ENCODE peak calls at places on chromosome 5, in nine cellular contexts. W, H, O, Q, X, K, D, R and F are unnamed samples.

GRCh38 chr5:41200506-41200905 is 12.8 kb downstream of the C6 start:
- DNase-seq in W (no peak), H (no peak), O (no peak), Q (no peak), X (no peak), K (no peak), D (no peak), R (no peak), F (no peak)

GRCh38 chr5:59893436-59894227 is at the start of gene PDE4D:
- DNase-seq in W (peak), H (no peak), O (peak), Q (peak), X (peak), K (peak), D (peak), R (peak), F (peak)

GRCh38 chr5:109833946-109834345 is 144.2 kb downstream of the MAN2A1 start:
- DNase-seq in W (no peak), H (no peak), O (no peak), Q (peak), X (no peak), K (no peak), D (no peak), R (no peak), F (no peak)

GRCh38 chr5:138339086-138339456 is 1.0 kb downstream of the FAM53C start:
- DNase-seq in W (peak), H (no peak), O (no peak), Q (peak), X (no peak), K (no peak), D (no peak), R (no peak), F (peak)

GRCh38 chr5:130720355-130720754 is 444.7 kb downstream of the HINT1 start:
- DNase-seq in W (peak), H (no peak), O (no peak), Q (peak), X (peak), K (peak), D (no peak), R (peak), F (peak)

GRCh38 chr5:80961376-80962281 is 1.5 kb downstream of the RASGRF2 start:
- DNase-seq in W (no peak), H (no peak), O (no peak), Q (peak), X (no peak), K (no peak), D (no peak), R (no peak), F (no peak)

GRCh38 chr5:103573411-103573810 is 10.8 kb upstream of the NUDT12 start:
- DNase-seq in W (no peak), H (no peak), O (no peak), Q (no peak), X (no peak), K (no peak), D (no peak), R (no peak), F (no peak)

GRCh38 chr5:177510567-177511053 is 984 bp upstream of the DOK3 start:
- DNase-seq in W (no peak), H (peak), O (no peak), Q (no peak), X (no peak), K (no peak), D (no peak), R (no peak), F (no peak)

GRCh38 chr5:31133488-31133887 is 60.0 kb upstream of the CDH6 start:
- DNase-seq in W (peak), H (no peak), O (no peak), Q (peak), X (no peak), K (peak), D (peak), R (no peak), F (peak)

GRCh38 chr5:154467655-154468354 is 10.2 kb downstream of the HAND1 start:
- DNase-seq in W (peak), H (peak), O (peak), Q (peak), X (peak), K (peak), D (no peak), R (peak), F (peak)

GRCh38 chr5:171549259-171549658 is 129.8 kb downstream of the FGF18 start:
- DNase-seq in W (no peak), H (no peak), O (no peak), Q (no peak), X (no peak), K (no peak), D (no peak), R (no peak), F (no peak)

GRCh38 chr5:35047785-35048404 is at the start of gene AGXT2:
- DNase-seq in W (no peak), H (no peak), O (no peak), Q (no peak), X (no peak), K (no peak), D (no peak), R (no peak), F (no peak)

GRCh38 chr5:15943487-15943886 is 236.1 kb downstream of the MARCHF11 start:
- DNase-seq in W (peak), H (no peak), O (no peak), Q (peak), X (no peak), K (no peak), D (no peak), R (no peak), F (peak)

GRCh38 chr5:52837068-52837467 is 49.4 kb downstream of the ITGA1 start:
- DNase-seq in W (no peak), H (no peak), O (no peak), Q (peak), X (no peak), K (no peak), D (no peak), R (no peak), F (peak)

GRCh38 chr5:153629027-153629426 is 138.6 kb downstream of the GRIA1 start:
- DNase-seq in W (peak), H (no peak), O (peak), Q (peak), X (no peak), K (peak), D (no peak), R (peak), F (peak)

GRCh38 chr5:122076669-122077450 is 1.2 kb downstream of the LOX start:
- DNase-seq in W (peak), H (no peak), O (peak), Q (peak), X (peak), K (peak), D (no peak), R (peak), F (peak)

GRCh38 chr5:168978015-168978414 is 322.9 kb downstream of the SLIT3 start:
- DNase-seq in W (peak), H (no peak), O (no peak), Q (peak), X (no peak), K (no peak), D (no peak), R (no peak), F (peak)

GRCh38 chr5:92409131-92409530 is 1026.0 kb upstream of the ARRDC3 start:
- DNase-seq in W (peak), H (no peak), O (no peak), Q (no peak), X (no peak), K (no peak), D (no peak), R (no peak), F (no peak)

GRCh38 chr5:32420506-32420905 is 24.0 kb downstream of the ZFR start:
- DNase-seq in W (peak), H (no peak), O (no peak), Q (peak), X (no peak), K (peak), D (no peak), R (peak), F (peak)

GRCh38 chr5:78922879-78923621 is 62.1 kb downstream of the ARSB start:
- DNase-seq in W (no peak), H (no peak), O (no peak), Q (no peak), X (no peak), K (no peak), D (no peak), R (no peak), F (no peak)

GRCh38 chr5:134626369-134627014 is 6.1 kb downstream of the SAR1B start:
- DNase-seq in W (no peak), H (no peak), O (no peak), Q (peak), X (no peak), K (no peak), D (no peak), R (no peak), F (peak)

GRCh38 chr5:155839251-155840037 is 487.5 kb upstream of the SGCD start:
- DNase-seq in W (peak), H (no peak), O (no peak), Q (no peak), X (peak), K (no peak), D (no peak), R (peak), F (no peak)

GRCh38 chr5:138677782-138678181 is 75.4 kb upstream of the CTNNA1 start:
- DNase-seq in W (no peak), H (no peak), O (no peak), Q (no peak), X (no peak), K (no peak), D (no peak), R (peak), F (no peak)

GRCh38 chr5:54753034-54753433 is 232.4 kb downstream of the ESM1 start:
- DNase-seq in W (peak), H (peak), O (no peak), Q (peak), X (no peak), K (peak), D (no peak), R (no peak), F (peak)

GRCh38 chr5:38497946-38498345 is 58.5 kb downstream of the LIFR start:
- DNase-seq in W (peak), H (no peak), O (no peak), Q (peak), X (no peak), K (no peak), D (no peak), R (no peak), F (peak)

GRCh38 chr5:43639566-43639965 is 36.6 kb downstream of the NNT start:
- DNase-seq in W (no peak), H (no peak), O (no peak), Q (no peak), X (no peak), K (no peak), D (no peak), R (no peak), F (no peak)

GRCh38 chr5:172113036-172113435 is 75.0 kb downstream of the STK10 start:
- DNase-seq in W (no peak), H (no peak), O (no peak), Q (peak), X (no peak), K (no peak), D (peak), R (no peak), F (peak)

GRCh38 chr5:66713998-66714397 is 117.8 kb downstream of the MAST4 start:
- DNase-seq in W (no peak), H (no peak), O (no peak), Q (peak), X (no peak), K (no peak), D (no peak), R (no peak), F (no peak)

GRCh38 chr5:86354664-86355063 is 263.1 kb upstream of the COX7C start:
- DNase-seq in W (no peak), H (no peak), O (no peak), Q (no peak), X (no peak), K (no peak), D (no peak), R (no peak), F (no peak)

GRCh38 chr5:68950111-68950510 is 143.7 kb upstream of the SLC30A5 start:
- DNase-seq in W (no peak), H (no peak), O (no peak), Q (no peak), X (no peak), K (no peak), D (no peak), R (peak), F (no peak)

GRCh38 chr5:132771559-132771998 is 5.5 kb downstream of the SEPTIN8 start:
- DNase-seq in W (peak), H (no peak), O (no peak), Q (peak), X (no peak), K (no peak), D (no peak), R (no peak), F (peak)

GRCh38 chr5:42811591-42812392 is at the start of gene SELENOP:
- DNase-seq in W (no peak), H (no peak), O (no peak), Q (peak), X (peak), K (no peak), D (no peak), R (no peak), F (no peak)

GRCh38 chr5:132269635-132270344 is 12.3 kb downstream of the PDLIM4 start:
- DNase-seq in W (no peak), H (no peak), O (no peak), Q (no peak), X (no peak), K (no peak), D (no peak), R (no peak), F (peak)

GRCh38 chr5:132046915-132047314 is 13.5 kb upstream of the IL3 start:
- DNase-seq in W (no peak), H (no peak), O (no peak), Q (no peak), X (no peak), K (no peak), D (no peak), R (no peak), F (no peak)

GRCh38 chr5:43017438-43017820 is 22.7 kb downstream of the ANXA2R start:
- DNase-seq in W (no peak), H (peak), O (no peak), Q (no peak), X (peak), K (no peak), D (no peak), R (no peak), F (peak)

GRCh38 chr5:141944086-141944485 is 13.9 kb downstream of the PCDH12 start:
- DNase-seq in W (no peak), H (no peak), O (no peak), Q (no peak), X (no peak), K (no peak), D (no peak), R (no peak), F (no peak)